ENCODE peak calls at places on chromosomes 2 and 18, in four cellular contexts. G, M, N and R are unnamed samples.

GRCh38 chr2:213545964-213546363 is 261.7 kb downstream of the SPAG16 start:
- DNase-seq in G (no peak), N (no peak), M (no peak), R (no peak)

GRCh38 chr18:8367217-8367988 is 241.8 kb upstream of the RAB12 start:
- DNase-seq in M (no peak), G (no peak), N (no peak), R (no peak)

GRCh38 chr2:128654404-128654803 is 335.7 kb upstream of the HS6ST1 start:
- DNase-seq in N (no peak), M (no peak), G (no peak), R (no peak)

GRCh38 chr2:64205415-64205814 is 61.2 kb upstream of the PELI1 start:
- DNase-seq in G (no peak), N (no peak), M (no peak), R (no peak)

GRCh38 chr2:122034797-122035196 is 279.3 kb downstream of the TSN start:
- DNase-seq in N (no peak), M (no peak), G (no peak), R (no peak)

GRCh38 chr2:162430323-162430722 is 86.4 kb downstream of the GCA start:
- DNase-seq in M (no peak), G (no peak), N (peak), R (no peak)

GRCh38 chr2:137799599-137799998 is 164.7 kb upstream of the HNMT start:
- DNase-seq in N (no peak), G (no peak), M (no peak), R (no peak)

GRCh38 chr2:33489835-33490431 is 13.5 kb downstream of the RASGRP3 start:
- DNase-seq in N (no peak), G (no peak), M (no peak), R (no peak)

GRCh38 chr2:200905618-200906296 is 16.6 kb downstream of the NIF3L1 start:
- DNase-seq in G (peak), N (peak), M (peak), R (peak)

GRCh38 chr2:60316381-60317028 is 236.9 kb downstream of the BCL11A start:
- DNase-seq in M (no peak), N (no peak), G (no peak), R (no peak)

GRCh38 chr18:72233106-72233505 is 311.0 kb downstream of the CBLN2 start:
- DNase-seq in N (no peak), M (no peak), G (no peak), R (no peak)

GRCh38 chr2:208092093-208092832 is 32.1 kb downstream of the CRYGD start:
- DNase-seq in M (no peak), G (no peak), N (no peak), R (no peak)

GRCh38 chr2:42138163-42139016 is 30.8 kb upstream of the EML4 start:
- DNase-seq in G (no peak), N (peak), M (no peak), R (no peak)